ENCODE peak calls at places on chromosomes 11 and 22, in five cellular contexts. Y is AML-193; I is activated CD4-positive, CD25-positive, alpha-beta regulatory T cell; X is activated T-helper 9 cell treated with anti-CD3 and anti-CD28 coated beads, Interleukin-2, amount 50 U/mL, for 16 hours; A is NCI-H1417. F is an unnamed sample.

GRCh38 chr11:28981331-28981865 is 873.2 kb downstream of the METTL15 start:
- DNase-seq in Y (no peak), I (no peak), X (no peak), A (no peak), F (no peak)

GRCh38 chr11:3738241-3738640 is 59.1 kb downstream of the NUP98 start:
- DNase-seq in Y (no peak), I (no peak), X (no peak), A (no peak), F (no peak)

GRCh38 chr11:7511405-7511804 is 2.4 kb upstream of the PPFIBP2 start:
- DNase-seq in Y (no peak), I (no peak), X (no peak), A (peak), F (no peak)

GRCh38 chr22:38177926-38178604 is 3.6 kb downstream of the PLA2G6 start:
- DNase-seq in Y (no peak), I (no peak), X (no peak), A (no peak), F (no peak)

GRCh38 chr11:74195828-74196227 is 24.7 kb downstream of the PPME1 start:
- DNase-seq in Y (peak), I (no peak), X (no peak), A (peak), F (no peak)

GRCh38 chr11:35324981-35325380 is 94.4 kb downstream of the SLC1A2 start:
- DNase-seq in Y (no peak), I (no peak), X (no peak), A (no peak), F (no peak)

GRCh38 chr11:13166036-13166435 is 111.6 kb upstream of the BMAL1 start:
- DNase-seq in Y (no peak), I (no peak), X (no peak), A (no peak), F (no peak)

GRCh38 chr22:45007247-45007945 is 2.4 kb downstream of the PHF21B start:
- DNase-seq in Y (no peak), I (no peak), X (no peak), A (no peak), F (no peak)

GRCh38 chr22:37240240-37240940 is 3.7 kb downstream of the RAC2 start:
- DNase-seq in Y (no peak), I (no peak), X (no peak), A (no peak), F (no peak)

GRCh38 chr11:72591785-72592490 is 82.3 kb downstream of the PDE2A start:
- DNase-seq in Y (no peak), I (peak), X (peak), A (peak), F (no peak)

GRCh38 chr11:100546714-100547113 is 140.4 kb upstream of the ARHGAP42 start:
- DNase-seq in Y (no peak), I (no peak), X (no peak), A (peak), F (no peak)

GRCh38 chr22:30036656-30037055 is 43.6 kb upstream of the HORMAD2 start:
- DNase-seq in Y (no peak), I (no peak), X (no peak), A (no peak), F (no peak)

GRCh38 chr22:45284705-45285305 is at the start of gene UPK3A:
- DNase-seq in Y (no peak), I (peak), X (peak), A (peak), F (no peak)

GRCh38 chr22:38953091-38953490 is 4.3 kb upstream of the APOBEC3A start:
- DNase-seq in Y (no peak), I (no peak), X (no peak), A (no peak), F (no peak)

GRCh38 chr11:44775366-44776356 is 48.9 kb downstream of the TSPAN18 start:
- DNase-seq in Y (peak), I (peak), X (peak), A (peak), F (no peak)

GRCh38 chr11:34659096-34659733 is 38.3 kb downstream of the EHF start:
- DNase-seq in Y (no peak), I (no peak), X (no peak), A (no peak), F (no peak)

GRCh38 chr11:133819916-133820315 is 25.4 kb downstream of the SPATA19 start:
- DNase-seq in Y (no peak), I (no peak), X (no peak), A (no peak), F (no peak)

GRCh38 chr11:7577883-7578242 is 64.1 kb downstream of the PPFIBP2 start:
- DNase-seq in Y (peak), I (no peak), X (no peak), A (no peak), F (no peak)

GRCh38 chr11:88292156-88292844 is 45.2 kb downstream of the CTSC start:
- DNase-seq in Y (no peak), I (no peak), X (no peak), A (peak), F (no peak)

GRCh38 chr11:94183886-94184264 is 55.2 kb downstream of the PANX1 start:
- DNase-seq in Y (peak), I (no peak), X (no peak), A (no peak), F (peak)